ENCODE peak calls at places on chromosomes 7 and 10, in eight cellular contexts. U, D, M, J, N, H, C and G are unnamed samples.

GRCh38 chr7:108235451-108236061 is 105.4 kb upstream of the LAMB4 start:
- DNase-seq in D (peak; percentile 17), M (no peak), U (no peak), H (no peak), J (no peak), C (no peak), N (no peak), G (no peak)

GRCh38 chr7:54967384-54967783 is 51.4 kb upstream of the EGFR start:
- DNase-seq in D (no peak), H (no peak), C (no peak), J (no peak), N (no peak), M (no peak), U (no peak), G (peak; percentile 22)

GRCh38 chr7:48741545-48741944 is 182.8 kb upstream of the CDC14C start:
- DNase-seq in M (no peak), C (no peak), N (no peak), J (no peak), D (no peak), U (no peak), H (no peak), G (no peak)

GRCh38 chr7:21071570-21071969 is 284.9 kb upstream of the SP8 start:
- DNase-seq in C (no peak), N (no peak), J (no peak), M (no peak), H (no peak), D (no peak), U (no peak), G (no peak)

GRCh38 chr7:20164420-20165145 is 52.6 kb downstream of the MACC1 start:
- DNase-seq in D (peak; percentile 51), N (no peak), M (no peak), J (no peak), U (no peak), C (no peak), H (no peak), G (peak; percentile 60)

GRCh38 chr7:87875151-87876039 is 765 bp downstream of the SLC25A40 start:
- DNase-seq in N (peak; percentile 24), D (peak; percentile 6), J (no peak), M (no peak), H (peak; percentile 77), U (peak; percentile 15), C (peak; percentile 17), G (peak; percentile 40)

GRCh38 chr7:18753972-18754610 is 258.5 kb downstream of the HDAC9 start:
- DNase-seq in N (no peak), D (peak; percentile 82), C (no peak), M (no peak), J (no peak), H (no peak), U (no peak), G (peak; percentile 86)

GRCh38 chr10:19119191-19119590 is 70.6 kb downstream of the MALRD1 start:
- DNase-seq in U (no peak), H (no peak), J (no peak), N (no peak), C (no peak), M (no peak), D (no peak), G (no peak)

GRCh38 chr10:71912431-71912830 is 51.8 kb upstream of the CHST3 start:
- DNase-seq in J (no peak), D (no peak), U (no peak), M (no peak), C (no peak), N (no peak), H (peak; percentile 66), G (no peak)

GRCh38 chr7:51430480-51431086 is 114.0 kb upstream of the COBL start:
- DNase-seq in J (peak; percentile 71), U (peak; percentile 63), C (peak; percentile 66), N (peak; percentile 73), H (peak; percentile 80), D (peak; percentile 67), M (peak; percentile 3), G (peak; percentile 77)

GRCh38 chr7:43199333-43199732 is 86.9 kb downstream of the HECW1 start:
- DNase-seq in J (no peak), M (no peak), U (no peak), D (peak; percentile 28), N (no peak), H (no peak), C (no peak), G (no peak)

GRCh38 chr10:119278126-119278701 is 70.8 kb downstream of the GRK5 start:
- DNase-seq in M (no peak), H (no peak), U (no peak), C (no peak), N (no peak), J (no peak), D (no peak), G (no peak)

GRCh38 chr7:140640060-140640611 is 477 bp downstream of the DENND2A start:
- DNase-seq in M (no peak), D (peak; percentile 56), N (no peak), H (peak; percentile 87), J (peak; percentile 68), C (peak; percentile 69), U (no peak), G (no peak)

GRCh38 chr7:17097668-17098297 is 200.7 kb upstream of the AHR start:
- DNase-seq in N (no peak), M (no peak), U (no peak), D (no peak), H (no peak), C (no peak), J (no peak), G (no peak)

GRCh38 chr7:98075801-98076200 is 30.9 kb upstream of the LMTK2 start:
- DNase-seq in D (no peak), C (no peak), U (no peak), M (no peak), H (no peak), J (no peak), N (no peak), G (peak; percentile 89)

GRCh38 chr10:98790817-98791216 is 344.1 kb upstream of the HPS1 start:
- DNase-seq in U (no peak), C (peak; percentile 2), J (no peak), N (peak; percentile 28), M (peak; percentile 3), D (no peak), H (peak; percentile 30), G (no peak)

GRCh38 chr10:68135922-68136718 is 26.8 kb downstream of the MYPN start:
- DNase-seq in D (peak; percentile 80), N (no peak), U (no peak), C (no peak), M (peak; percentile 53), H (peak; percentile 14), J (no peak), G (peak; percentile 85)

GRCh38 chr10:77070892-77071595 is 566.6 kb downstream of the KCNMA1 start:
- DNase-seq in M (no peak), H (no peak), D (no peak), J (no peak), N (no peak), C (no peak), U (no peak), G (no peak)

GRCh38 chr10:78407009-78407711 is 373.5 kb downstream of the RPS24 start:
- DNase-seq in M (peak; percentile 62), N (peak; percentile 80), D (peak; percentile 56), J (peak; percentile 83), U (peak; percentile 55), C (peak; percentile 74), H (peak; percentile 97), G (no peak)

GRCh38 chr7:12569673-12570072 is 847 bp upstream of the SCIN start:
- DNase-seq in U (no peak), D (no peak), J (no peak), N (peak; percentile 64), H (peak; percentile 11), M (no peak), C (no peak), G (no peak)

GRCh38 chr10:13503745-13504463 is 24.9 kb downstream of the BEND7 start:
- DNase-seq in J (no peak), M (no peak), U (no peak), D (peak; percentile 66), H (no peak), N (no peak), C (no peak), G (peak; percentile 96)

GRCh38 chr7:151844080-151844827 is 32.7 kb downstream of the PRKAG2 start:
- DNase-seq in J (no peak), C (no peak), N (no peak), M (no peak), H (no peak), U (no peak), D (peak; percentile 27), G (peak; percentile 46)

GRCh38 chr7:106890952-106891351 is 25.9 kb downstream of the PIK3CG start:
- DNase-seq in J (no peak), U (no peak), N (no peak), H (no peak), M (no peak), D (no peak), C (no peak), G (no peak)

GRCh38 chr7:1644341-1645070 is 25.6 kb upstream of the ELFN1 start:
- DNase-seq in M (no peak), C (no peak), J (no peak), D (no peak), H (no peak), N (no peak), U (no peak), G (no peak)

GRCh38 chr10:18968196-18968595 is 80.4 kb upstream of the MALRD1 start:
- DNase-seq in D (no peak), H (no peak), C (no peak), M (no peak), U (no peak), N (no peak), J (no peak), G (no peak)

GRCh38 chr10:113169853-113170455 is 219.9 kb downstream of the TCF7L2 start:
- DNase-seq in J (no peak), C (no peak), N (peak; percentile 58), H (no peak), M (no peak), U (peak; percentile 6), D (no peak), G (no peak)

GRCh38 chr10:91354166-91354565 is 56.0 kb upstream of the HECTD2 start:
- DNase-seq in D (no peak), C (no peak), N (no peak), U (no peak), M (no peak), J (no peak), H (no peak), G (no peak)

GRCh38 chr10:124730790-124731189 is 13.4 kb downstream of the FAM53B start:
- DNase-seq in M (no peak), C (no peak), U (no peak), D (no peak), N (no peak), J (no peak), H (no peak), G (no peak)

GRCh38 chr7:55212838-55213237 is 152.3 kb upstream of the LANCL2 start:
- DNase-seq in D (peak; percentile 30), N (no peak), U (no peak), J (no peak), C (no peak), H (no peak), M (no peak), G (no peak)

GRCh38 chr10:132637477-132638129 is 100.0 kb downstream of the INPP5A start:
- DNase-seq in C (peak; percentile 98), M (peak; percentile 54), J (peak; percentile 37), U (peak; percentile 26), H (peak; percentile 91), N (peak; percentile 31), D (peak; percentile 91), G (peak; percentile 73)

GRCh38 chr7:2637066-2637471 is 5.3 kb downstream of the TTYH3 start:
- DNase-seq in C (no peak), J (no peak), H (no peak), D (no peak), N (no peak), M (no peak), U (no peak), G (no peak)

GRCh38 chr10:43824934-43825333 is 176.3 kb upstream of the ZNF32 start:
- DNase-seq in M (no peak), C (no peak), J (no peak), H (no peak), D (no peak), N (no peak), U (no peak), G (peak; percentile 74)

GRCh38 chr10:98361131-98361633 is 53.8 kb downstream of the PYROXD2 start:
- DNase-seq in U (no peak), N (peak; percentile 91), M (peak; percentile 76), J (no peak), D (peak; percentile 98), H (peak; percentile 73), C (no peak), G (peak; percentile 98)

GRCh38 chr7:100210803-100211202 is 8.9 kb upstream of the PVRIG start:
- DNase-seq in H (no peak), M (no peak), D (no peak), J (no peak), C (no peak), U (no peak), N (no peak), G (no peak)